ENCODE peak calls at places on chromosomes 12 and 14, in eight cellular contexts. H is T-cell, A is ELR, V is kidney epithelial cell, U is psoas muscle, Q is cardiac fibroblast, C is NCI-H1436, E is anterior cingulate cortex. R is an unnamed sample.

GRCh38 chr12:89067436-89067835 is 284.9 kb downstream of the DUSP6 start:
- DNase-seq in U (no peak), E (no peak), V (peak), C (no peak), A (peak), Q (peak), H (no peak), R (no peak)

GRCh38 chr14:34951286-34951685 is 31.5 kb upstream of the SRP54 start:
- DNase-seq in V (no peak), E (no peak), A (no peak), Q (peak), U (no peak), C (no peak), H (no peak), R (no peak)

GRCh38 chr14:104473244-104473565 is 106.4 kb upstream of the C14orf180 start:
- DNase-seq in E (no peak), C (no peak), U (no peak), H (no peak), A (no peak), V (no peak), Q (no peak), R (peak)

GRCh38 chr12:121391619-121392324 is 8.1 kb upstream of the RNF34 start:
- DNase-seq in V (no peak), U (no peak), C (no peak), Q (peak), A (peak), E (peak), H (no peak), R (no peak)

GRCh38 chr12:105482976-105483375 is 152.5 kb downstream of the C12orf75 start:
- DNase-seq in U (no peak), C (no peak), A (no peak), V (no peak), H (no peak), Q (no peak), E (no peak), R (no peak)

GRCh38 chr12:104930388-104931326 is 27.4 kb downstream of the SLC41A2 start:
- DNase-seq in V (peak), E (no peak), Q (peak), A (peak), H (no peak), C (no peak), U (no peak), R (no peak)

GRCh38 chr14:68814376-68815287 is 21.8 kb upstream of the ZFP36L1 start:
- DNase-seq in A (peak), C (no peak), U (no peak), Q (peak), H (peak), E (peak), V (peak), R (peak)

GRCh38 chr14:87133073-87133815 is 859.7 kb downstream of the GALC start:
- DNase-seq in Q (peak), H (no peak), E (no peak), A (no peak), U (peak), V (peak), C (no peak), R (peak)

GRCh38 chr12:31702047-31702446 is 26.8 kb downstream of the AMN1 start:
- DNase-seq in E (no peak), H (no peak), A (peak), C (no peak), U (no peak), V (no peak), Q (peak), R (peak)

GRCh38 chr12:62292761-62293446 is 32.7 kb downstream of the USP15 start:
- DNase-seq in U (no peak), V (no peak), Q (peak), C (no peak), A (no peak), H (no peak), E (no peak), R (no peak)

GRCh38 chr12:93766802-93767523 is 89.8 kb downstream of the CRADD start:
- DNase-seq in V (no peak), U (no peak), A (peak), Q (peak), C (no peak), E (peak), H (no peak), R (no peak)

GRCh38 chr14:65308536-65308935 is 104.0 kb upstream of the FUT8 start:
- DNase-seq in A (no peak), C (no peak), Q (no peak), E (no peak), H (no peak), U (no peak), V (no peak), R (no peak)

GRCh38 chr12:132490481-132491348 is 764 bp downstream of the FBRSL1 start:
- DNase-seq in V (no peak), A (peak), Q (peak), E (no peak), H (no peak), C (no peak), U (no peak), R (no peak)

GRCh38 chr14:66140213-66140918 is 345.8 kb upstream of the CCDC196 start:
- DNase-seq in A (no peak), H (no peak), Q (no peak), C (no peak), V (no peak), U (no peak), E (no peak), R (no peak)

GRCh38 chr12:131610181-131610580 is 100.7 kb upstream of the SFSWAP start:
- DNase-seq in Q (no peak), V (no peak), H (no peak), E (no peak), U (no peak), A (no peak), C (no peak), R (no peak)

GRCh38 chr14:96861568-96862310 is 64.6 kb downstream of the VRK1 start:
- DNase-seq in A (no peak), E (no peak), V (no peak), H (no peak), U (no peak), Q (no peak), C (no peak), R (peak)

GRCh38 chr14:85308531-85309300 is 221.2 kb upstream of the FLRT2 start:
- DNase-seq in U (no peak), Q (peak), A (no peak), E (no peak), H (no peak), C (peak), V (no peak), R (no peak)

R was measured in islet precursor cell.